ENCODE peak calls at places on chromosomes 16 and 17, in six cellular contexts. D is K562, V is A549, S is HepG2, N is upper lobe of left lung, F is GM12878. G is an unnamed sample.

GRCh38 chr16:78584213-78584860 is 484.9 kb downstream of the WWOX start:
- ATAC-seq in D (no peak), V (no peak), S (no peak), N (no peak), F (no peak), G (no peak)

GRCh38 chr16:1825381-1825863 is 1.2 kb downstream of the HAGH start:
- ATAC-seq in D (no peak), V (no peak), S (peak; percentile 29), N (no peak), F (no peak), G (no peak)

GRCh38 chr17:75832164-75832651 is 12.0 kb downstream of the UNC13D start:
- ATAC-seq in D (no peak), V (no peak), S (no peak), N (peak; percentile 55), F (peak; percentile 11), G (peak; percentile 24)

GRCh38 chr16:1430759-1431496 is at the start of gene PERCC1:
- ATAC-seq in D (peak; percentile 39), V (no peak), S (peak; percentile 79), N (no peak), F (peak; percentile 8), G (no peak)

GRCh38 chr17:68606451-68607307 is 5.5 kb upstream of the FAM20A start:
- ATAC-seq in D (no peak), V (no peak), S (peak; percentile 92), N (no peak), F (no peak), G (no peak)

GRCh38 chr17:62892870-62893338 is 73.1 kb upstream of the TANC2 start:
- ATAC-seq in D (no peak), V (peak; percentile 94), S (no peak), N (peak; percentile 88), F (no peak), G (peak; percentile 71)

GRCh38 chr17:50986989-50987660 is 121.0 kb upstream of the TOB1 start:
- ATAC-seq in D (no peak), V (no peak), S (no peak), N (no peak), F (no peak), G (no peak)

GRCh38 chr17:74296548-74296936 is 22.5 kb downstream of the DNAI2 start:
- ATAC-seq in D (peak; percentile 89), V (peak; percentile 87), S (peak; percentile 87), N (peak; percentile 86), F (peak; percentile 83), G (no peak)

GRCh38 chr17:45372325-45372869 is 55.6 kb upstream of the MAP3K14 start:
- ATAC-seq in D (no peak), V (peak; percentile 9), S (peak; percentile 3), N (no peak), F (no peak), G (no peak)

GRCh38 chr17:64778367-64779290 is 116.5 kb upstream of the SMURF2 start:
- ATAC-seq in D (no peak), V (no peak), S (no peak), N (no peak), F (no peak), G (no peak)

GRCh38 chr17:37096071-37096470 is 147.3 kb downstream of the AATF start:
- ATAC-seq in D (no peak), V (no peak), S (no peak), N (no peak), F (no peak), G (no peak)

GRCh38 chr17:27384261-27384701 is 72.0 kb upstream of the KSR1 start:
- ATAC-seq in D (no peak), V (peak; percentile 71), S (no peak), N (no peak), F (peak; percentile 20), G (peak; percentile 74)

GRCh38 chr16:77840623-77841274 is 52.4 kb downstream of the VAT1L start:
- ATAC-seq in D (no peak), V (no peak), S (peak; percentile 79), N (no peak), F (no peak), G (no peak)

GRCh38 chr16:78298986-78299385 is 199.5 kb downstream of the WWOX start:
- ATAC-seq in D (no peak), V (no peak), S (no peak), N (peak; percentile 55), F (no peak), G (no peak)

GRCh38 chr17:77227461-77228223 is 86.9 kb downstream of the SEC14L1 start:
- ATAC-seq in D (no peak), V (peak; percentile 58), S (peak; percentile 44), N (peak; percentile 11), F (no peak), G (peak; percentile 66)

GRCh38 chr16:89473791-89474414 is 16.5 kb downstream of the ANKRD11 start:
- ATAC-seq in D (peak; percentile 19), V (peak; percentile 25), S (no peak), N (peak; percentile 56), F (no peak), G (no peak)

GRCh38 chr17:58279016-58279671 is 1.6 kb downstream of the MPO start:
- ATAC-seq in D (peak; percentile 43), V (no peak), S (peak; percentile 63), N (peak; percentile 86), F (no peak), G (peak; percentile 74)

GRCh38 chr17:60862482-60862881 is 184.8 kb downstream of the BCAS3 start:
- ATAC-seq in D (no peak), V (no peak), S (no peak), N (no peak), F (no peak), G (no peak)

GRCh38 chr16:15879255-15879804 is 9.1 kb downstream of the CEP20 start:
- ATAC-seq in D (peak; percentile 86), V (peak; percentile 87), S (no peak), N (peak; percentile 40), F (no peak), G (peak; percentile 77)

GRCh38 chr17:21524211-21524591 is 148.0 kb downstream of the KCNJ12 start:
- ATAC-seq in D (peak; percentile 91), V (no peak), S (no peak), N (no peak), F (no peak), G (no peak)

GRCh38 chr16:57194512-57194911 is 8.4 kb downstream of the RSPRY1 start:
- ATAC-seq in D (no peak), V (peak; percentile 98), S (peak; percentile 97), N (peak; percentile 83), F (no peak), G (no peak)

GRCh38 chr17:15896277-15896676 is 48.7 kb upstream of the ADORA2B start:
- ATAC-seq in D (no peak), V (no peak), S (no peak), N (no peak), F (no peak), G (no peak)

GRCh38 chr16:89013111-89013510 is 36.1 kb upstream of the CBFA2T3 start:
- ATAC-seq in D (no peak), V (no peak), S (no peak), N (no peak), F (no peak), G (no peak)

GRCh38 chr16:75029854-75030253 is 31.0 kb downstream of the ZNRF1 start:
- ATAC-seq in D (no peak), V (peak; percentile 66), S (no peak), N (no peak), F (peak; percentile 32), G (no peak)

GRCh38 chr16:30658731-30659506 is 688 bp downstream of the FBRS start:
- ATAC-seq in D (peak; percentile 59), V (peak; percentile 56), S (peak; percentile 39), N (peak; percentile 48), F (peak; percentile 28), G (peak; percentile 44)
- TF ChIP-seq CTCF in D (peak; percentile 30), V (peak; percentile 4), S (peak; percentile 33), N (peak; percentile 7), F (no peak), G (peak; percentile 35)

DNA sequence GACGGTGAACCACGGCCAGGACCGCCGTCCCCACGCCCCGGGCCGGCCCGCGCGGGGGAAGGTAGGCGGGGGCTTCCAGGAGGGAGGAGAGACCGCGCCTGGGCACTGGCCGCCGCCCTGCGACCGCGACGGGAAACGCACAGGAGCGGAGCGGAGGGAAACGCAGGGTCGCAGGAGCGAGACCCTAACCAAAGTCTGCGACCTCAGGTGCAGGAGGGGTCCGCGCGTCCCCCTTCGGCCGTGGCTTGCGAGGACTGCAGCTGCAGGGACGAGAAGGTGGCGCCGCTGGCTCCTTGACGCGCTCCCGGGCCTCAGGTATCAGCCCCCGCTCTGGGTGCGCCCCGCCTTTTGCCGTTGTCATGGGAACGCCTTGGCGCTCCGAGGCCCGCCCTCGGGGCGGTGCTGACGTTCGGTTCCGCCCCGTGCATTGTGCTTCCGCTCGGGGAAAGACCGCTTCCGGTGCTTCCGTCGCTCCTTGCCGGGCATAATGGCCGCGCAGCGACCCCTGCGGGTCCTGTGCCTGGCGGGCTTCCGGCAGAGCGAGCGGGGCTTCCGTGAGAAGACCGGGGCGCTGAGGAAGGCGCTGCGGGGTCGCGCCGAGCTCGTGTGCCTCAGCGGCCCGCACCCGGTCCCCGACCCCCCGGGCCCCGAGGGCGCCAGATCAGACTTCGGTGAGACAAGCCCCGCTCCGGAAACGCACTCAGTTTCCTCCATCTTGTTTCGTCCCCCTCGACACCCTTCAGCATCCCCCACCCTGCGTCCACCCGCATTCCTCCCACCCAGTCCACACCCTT is at the start of gene OVCA2:
- ATAC-seq in D (peak; percentile 95), V (peak; percentile 91), S (peak; percentile 91), N (peak; percentile 96), F (peak; percentile 97), G (peak; percentile 96)
- TF ChIP-seq EP300 in D (no peak), V (no peak), S (no peak), N (no peak), F (no peak), G (no peak)

GRCh38 chr16:50046853-50047252 is 18.9 kb upstream of the HEATR3 start:
- ATAC-seq in D (no peak), V (no peak), S (no peak), N (no peak), F (no peak), G (no peak)
- H3K4me3 ChIP-seq in D (no peak overlapping the region), V (no peak overlapping the region), S (no peak overlapping the region), N (no peak overlapping the region), F (no peak overlapping the region), G (no peak overlapping the region)

GRCh38 chr16:72976047-72976746 is 71.7 kb downstream of the ZFHX3 start:
- ATAC-seq in D (no peak), V (no peak), S (peak; percentile 78), N (no peak), F (no peak), G (no peak)

GRCh38 chr16:72977127-72977526 is 70.8 kb downstream of the ZFHX3 start:
- ATAC-seq in D (no peak), V (no peak), S (peak; percentile 13), N (no peak), F (no peak), G (no peak)

GRCh38 chr16:72976747-72977064 is 71.2 kb downstream of the ZFHX3 start:
- ATAC-seq in D (no peak), V (no peak), S (no peak), N (no peak), F (no peak), G (no peak)

GRCh38 chr16:72979974-72980373 is 68.0 kb downstream of the ZFHX3 start:
- ATAC-seq in D (no peak), V (no peak), S (no peak), N (no peak), F (no peak), G (no peak)

DNA sequence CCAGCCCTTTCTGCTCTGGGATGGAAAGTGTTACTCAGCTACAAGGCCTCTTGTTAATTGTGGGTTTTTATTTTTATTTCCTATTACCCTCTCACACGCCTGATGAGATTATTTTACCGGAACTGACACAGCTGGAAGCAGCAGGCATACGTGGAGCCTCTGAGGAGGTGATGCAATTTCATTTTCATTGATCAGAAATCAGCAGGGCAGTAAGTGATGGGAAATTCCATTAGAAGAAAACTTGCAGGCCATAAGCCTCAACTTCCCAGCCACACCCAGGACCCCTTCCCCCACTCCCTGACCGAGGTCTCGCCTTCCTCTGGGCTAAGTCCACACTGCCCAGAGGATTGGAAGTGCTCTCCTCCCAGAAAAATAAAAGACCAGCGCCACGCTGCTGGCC is 69.7 kb downstream of the ZFHX3 start:
- ATAC-seq in D (no peak), V (no peak), S (no peak), N (peak; percentile 77), F (no peak), G (peak; percentile 40)
- TF ChIP-seq CTCF in D (no peak), V (no peak), S (no peak), N (no peak), F (no peak), G (no peak)

G was measured in gastroesophageal sphincter.